ENCODE peak calls at places on chromosomes 6 and 20, in four cellular contexts. One of them, this sample, is unnamed. For H3K27me3 and H3K36me3, the result is how much of the 10 kb centered on the place peaks cover.

GRCh38 chr6:146444195-146444594 is 99.4 kb upstream of the RAB32 start:
- DNase-seq in H1: no peak
- DNase-seq in HepG2: no peak
- DNase-seq in stomach: no peak
- DNase-seq in this sample: no peak

GRCh38 chr6:48429021-48429420 is 318.0 kb upstream of the PTCHD4 start:
- DNase-seq in HepG2: no peak
- DNase-seq in stomach: no peak
- DNase-seq in H1: no peak
- DNase-seq in this sample: no peak

GRCh38 chr6:18985958-18986357 is 598.8 kb downstream of the RNF144B start:
- DNase-seq in stomach: no peak
- DNase-seq in HepG2: no peak
- DNase-seq in H1: no peak
- DNase-seq in this sample: no peak

GRCh38 chr6:169982461-169983386 is 231.3 kb downstream of the ERMARD start:
- DNase-seq in H1: no peak
- DNase-seq in HepG2: no peak
- DNase-seq in stomach: no peak
- DNase-seq in this sample: peak

GRCh38 chr6:79894939-79895338 is 52.4 kb downstream of the ELOVL4 start:
- DNase-seq in HepG2: no peak
- DNase-seq in H1: no peak
- DNase-seq in stomach: no peak
- DNase-seq in this sample: no peak

GRCh38 chr6:16873698-16874097 is 112.4 kb upstream of the ATXN1 start:
- DNase-seq in HepG2: no peak
- DNase-seq in stomach: no peak
- DNase-seq in H1: no peak
- DNase-seq in this sample: no peak

GRCh38 chr6:119351005-119351394 is 1.4 kb upstream of the MAN1A1 start:
- DNase-seq in H1: no peak
- DNase-seq in stomach: no peak
- DNase-seq in HepG2: no peak
- DNase-seq in this sample: no peak

GRCh38 chr20:48725589-48725991 is 102.2 kb downstream of the PREX1 start:
- DNase-seq in HepG2: no peak
- DNase-seq in stomach: no peak
- DNase-seq in H1: no peak
- DNase-seq in this sample: no peak

GRCh38 chr20:21436186-21436585 is 38.9 kb upstream of the NKX2-4 start:
- DNase-seq in stomach: no peak
- DNase-seq in H1: no peak
- DNase-seq in HepG2: peak
- DNase-seq in this sample: no peak

GRCh38 chr20:39412091-39412490 is 449.9 kb downstream of the DHX35 start:
- DNase-seq in stomach: no peak
- DNase-seq in H1: no peak
- DNase-seq in HepG2: no peak
- DNase-seq in this sample: no peak

GRCh38 chr20:58693226-58694006 is 816 bp downstream of the NPEPL1 start:
- DNase-seq in H1: no peak
- DNase-seq in stomach: peak
- DNase-seq in HepG2: no peak
- DNase-seq in this sample: no peak

GRCh38 chr20:43022568-43022967 is 167.1 kb downstream of the PTPRT start:
- DNase-seq in H1: no peak
- DNase-seq in HepG2: no peak
- DNase-seq in stomach: no peak
- DNase-seq in this sample: no peak

GRCh38 chr20:23235173-23236027 is 115.2 kb upstream of the NXT1 start:
- DNase-seq in HepG2: peak
- DNase-seq in stomach: peak
- DNase-seq in H1: peak
- DNase-seq in this sample: peak

GRCh38 chr6:5202941-5203340 is 57.8 kb downstream of the LYRM4 start:
- DNase-seq in HepG2: peak
- DNase-seq in stomach: no peak
- DNase-seq in H1: no peak
- DNase-seq in this sample: no peak

GRCh38 chr20:62892348-62893304 is 31.0 kb upstream of the TCFL5 start:
- DNase-seq in stomach: no peak
- DNase-seq in H1: no peak
- DNase-seq in HepG2: no peak
- DNase-seq in this sample: no peak

GRCh38 chr6:116570856-116571682 is at the start of gene RWDD1:
- DNase-seq in HepG2: peak
- DNase-seq in stomach: peak
- DNase-seq in H1: peak
- DNase-seq in this sample: peak

GRCh38 chr6:25788305-25788922 is 33.9 kb downstream of the SLC17A4 start:
- DNase-seq in HepG2: peak
- DNase-seq in stomach: peak
- DNase-seq in H1: peak
- DNase-seq in this sample: no peak

GRCh38 chr6:150622941-150623874 is 23.5 kb downstream of the PLEKHG1 start:
- DNase-seq in stomach: no peak
- DNase-seq in HepG2: no peak
- DNase-seq in H1: no peak
- DNase-seq in this sample: no peak

GRCh38 chr6:4732691-4733315 is 43.4 kb upstream of the CDYL start:
- DNase-seq in H1: peak
- DNase-seq in stomach: peak
- DNase-seq in HepG2: peak
- DNase-seq in this sample: peak

GRCh38 chr6:126060400-126060799 is 74.1 kb downstream of the TRMT11 start:
- DNase-seq in stomach: no peak
- DNase-seq in HepG2: peak
- DNase-seq in H1: no peak
- DNase-seq in this sample: no peak

GRCh38 chr6:160750276-160750689 is 48.2 kb downstream of the PLG start:
- DNase-seq in HepG2: peak
- DNase-seq in stomach: no peak
- DNase-seq in H1: peak
- DNase-seq in this sample: no peak

GRCh38 chr6:95145457-95145856 is 431.9 kb upstream of the MANEA start:
- DNase-seq in HepG2: no peak
- DNase-seq in H1: no peak
- DNase-seq in stomach: no peak
- DNase-seq in this sample: no peak

GRCh38 chr6:52505726-52506501 is 70.9 kb downstream of the TRAM2 start:
- DNase-seq in H1: no peak
- DNase-seq in stomach: no peak
- DNase-seq in HepG2: no peak
- DNase-seq in this sample: no peak

GRCh38 chr6:19795211-19795610 is 42.0 kb upstream of the ID4 start:
- DNase-seq in HepG2: no peak
- DNase-seq in H1: no peak
- DNase-seq in stomach: no peak
- DNase-seq in this sample: no peak

GRCh38 chr20:16918366-16918765 is 170.2 kb downstream of the OTOR start:
- DNase-seq in stomach: no peak
- DNase-seq in HepG2: no peak
- DNase-seq in H1: no peak
- DNase-seq in this sample: no peak

DNA sequence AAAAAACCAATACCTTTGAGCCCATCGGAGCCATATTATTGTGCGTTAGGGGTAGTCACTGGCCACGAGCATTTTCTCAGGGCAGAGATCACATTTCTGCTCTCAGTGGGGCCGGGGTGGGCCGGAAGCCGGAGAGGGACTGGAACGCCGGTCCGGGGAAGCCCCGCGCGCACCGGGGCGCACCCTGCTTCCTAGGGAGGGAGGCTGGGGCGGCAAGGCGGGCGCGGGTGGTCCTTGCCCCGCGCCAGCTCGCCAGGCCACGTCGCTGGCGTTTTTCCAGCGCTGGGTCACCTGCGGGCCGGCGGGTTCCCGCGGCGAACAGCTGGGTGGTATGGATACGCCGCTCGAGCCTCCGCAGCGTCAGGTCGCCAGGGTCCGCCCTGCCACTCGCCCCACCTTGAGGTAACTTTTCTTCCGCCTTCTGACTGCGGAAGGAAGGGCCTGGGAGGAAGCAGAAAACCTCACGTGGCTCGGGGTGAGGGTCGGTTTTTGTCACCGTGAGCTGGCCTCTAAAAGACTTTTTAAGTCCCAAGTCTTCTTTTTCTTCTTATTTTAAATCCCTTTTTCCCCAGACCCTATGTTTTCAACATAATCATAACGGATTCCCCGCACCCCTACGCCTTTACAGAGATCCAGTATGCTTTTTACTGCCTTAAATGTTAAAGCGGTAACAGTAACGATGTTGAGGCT is 2.7 kb upstream of the EEF1A1 start:
- DNase-seq in H1: no peak
- DNase-seq in stomach: peak
- DNase-seq in HepG2: peak
- DNase-seq in this sample: peak
- TF ChIP-seq POLR2A in H1: no peak
- TF ChIP-seq POLR2A in stomach: peak
- TF ChIP-seq POLR2A in HepG2: peak
- TF ChIP-seq POLR2A in this sample: no peak

GRCh38 chr20:5268449-5268848 is 48.3 kb downstream of the PROKR2 start:
- DNase-seq in HepG2: no peak
- DNase-seq in H1: no peak
- DNase-seq in stomach: no peak
- DNase-seq in this sample: no peak
- H3K27me3 ChIP-seq in HepG2: half or more
- H3K27me3 ChIP-seq in H1: under half
- H3K27me3 ChIP-seq in stomach: under half
- H3K27me3 ChIP-seq in this sample: under half

GRCh38 chr6:69847507-69847812 is 18.9 kb upstream of the COL19A1 start:
- DNase-seq in HepG2: no peak
- DNase-seq in H1: no peak
- DNase-seq in stomach: no peak
- DNase-seq in this sample: no peak
- H3K36me3 ChIP-seq in HepG2: under half
- H3K36me3 ChIP-seq in H1: under half
- H3K36me3 ChIP-seq in stomach: under half
- H3K36me3 ChIP-seq in this sample: under half

DNA sequence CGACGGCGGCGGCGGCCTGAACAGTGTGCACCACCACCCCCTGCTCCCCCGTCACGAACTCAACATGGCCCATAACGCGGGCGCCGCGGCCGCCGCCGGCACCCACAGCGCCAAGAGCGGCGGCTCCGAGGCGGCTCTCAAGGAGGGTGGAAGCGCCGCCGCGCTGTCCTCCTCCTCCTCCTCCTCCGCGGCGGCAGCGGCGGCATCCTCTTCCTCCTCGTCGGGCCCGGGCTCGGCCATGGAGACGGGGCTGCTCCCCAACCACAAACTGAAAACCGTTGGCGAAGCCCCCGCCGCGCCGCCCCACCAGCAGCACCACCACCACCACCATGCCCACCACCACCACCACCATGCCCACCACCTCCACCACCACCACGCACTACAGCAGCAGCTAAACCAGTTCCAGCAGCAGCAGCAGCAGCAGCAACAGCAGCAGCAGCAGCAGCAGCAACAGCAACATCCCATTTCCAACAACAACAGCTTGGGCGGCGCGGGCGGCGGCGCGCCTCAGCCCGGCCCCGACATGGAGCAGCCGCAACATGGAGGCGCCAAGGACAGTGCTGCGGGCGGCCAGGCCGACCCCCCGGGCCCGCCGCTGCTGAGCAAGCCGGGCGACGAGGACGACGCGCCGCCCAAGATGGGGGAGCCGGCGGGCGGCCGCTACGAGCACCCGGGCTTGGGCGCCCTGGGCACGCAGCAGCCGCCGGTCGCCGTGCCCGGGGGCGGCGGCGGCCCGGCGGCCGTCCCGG is 862 bp downstream of the ARID1B start:
- DNase-seq in stomach: peak
- DNase-seq in H1: no peak
- DNase-seq in HepG2: peak
- DNase-seq in this sample: peak
- TF ChIP-seq POLR2A in stomach: no peak
- TF ChIP-seq POLR2A in H1: peak
- TF ChIP-seq POLR2A in HepG2: peak
- TF ChIP-seq POLR2A in this sample: no peak

DNA sequence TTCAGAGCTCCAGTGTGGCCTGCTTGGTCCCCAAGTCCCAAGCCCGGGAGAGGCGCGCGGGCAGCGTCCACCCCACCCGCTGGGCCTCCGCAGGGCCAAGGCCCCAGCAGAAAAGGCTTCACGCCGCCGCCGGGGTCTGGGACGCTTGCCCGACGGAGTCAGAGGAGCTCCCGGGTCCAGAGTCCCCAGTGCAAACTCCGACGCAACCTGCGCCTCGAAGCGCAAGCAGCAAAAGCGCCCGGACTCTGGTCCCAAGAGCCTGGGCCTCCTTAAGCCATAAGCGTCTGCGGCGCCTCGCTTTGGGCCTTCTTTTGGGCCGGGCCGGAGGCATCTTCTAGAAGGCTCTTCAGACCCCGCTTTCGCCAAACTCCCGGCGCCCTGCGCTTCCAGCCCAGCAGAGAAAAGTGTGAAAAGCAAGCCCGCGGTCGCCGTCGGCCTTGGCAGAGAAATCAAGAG is 1.4 kb downstream of the TBX18 start:
- DNase-seq in H1: no peak
- DNase-seq in HepG2: no peak
- DNase-seq in stomach: no peak
- DNase-seq in this sample: no peak
- H3K27me3 ChIP-seq in H1: half or more
- H3K27me3 ChIP-seq in HepG2: under half
- H3K27me3 ChIP-seq in stomach: half or more
- H3K27me3 ChIP-seq in this sample: half or more

DNA sequence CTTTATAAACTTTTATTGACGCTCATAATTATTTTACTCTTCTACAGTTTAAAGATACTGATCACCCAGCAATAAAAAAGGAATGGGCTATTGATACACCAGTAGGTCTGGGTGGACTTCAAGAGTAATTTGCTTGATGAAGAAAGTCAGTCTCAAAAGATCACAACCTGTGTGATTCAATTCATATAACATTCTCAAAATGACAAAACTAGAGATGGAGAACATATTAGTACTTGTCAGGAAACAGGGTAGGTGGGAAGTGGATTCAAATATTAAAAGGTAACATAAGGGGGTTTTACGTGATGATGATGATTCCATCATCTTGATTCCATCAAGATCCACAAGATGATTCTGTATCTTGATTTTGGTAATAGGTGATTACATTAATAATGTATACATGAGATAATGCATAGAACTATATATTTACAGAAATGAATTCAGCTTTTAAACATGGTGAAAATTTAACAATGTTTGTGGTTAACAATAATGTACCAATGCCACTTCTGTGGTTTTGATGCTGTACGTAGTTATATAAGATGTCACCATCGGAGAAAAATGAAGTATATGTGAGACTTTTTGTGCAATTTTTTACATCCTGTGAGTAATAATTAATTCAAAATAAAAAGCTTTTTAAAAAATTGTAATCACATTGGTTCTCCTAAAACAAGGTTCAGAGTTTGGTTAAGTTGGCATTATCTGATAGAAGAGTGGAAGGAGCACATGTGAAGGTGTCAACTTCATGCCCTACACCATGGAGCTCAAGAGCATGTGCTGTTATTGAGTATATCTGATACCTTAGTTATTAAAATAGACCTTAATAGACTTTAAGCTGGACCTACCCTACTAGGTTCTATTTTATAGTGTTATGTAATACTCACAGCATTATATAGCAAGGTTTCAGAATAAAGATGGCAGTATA is 66.3 kb upstream of the DYNLRB1 start:
- DNase-seq in stomach: no peak
- DNase-seq in HepG2: no peak
- DNase-seq in H1: no peak
- DNase-seq in this sample: no peak
- H3K36me3 ChIP-seq in stomach: half or more
- H3K36me3 ChIP-seq in HepG2: under half
- H3K36me3 ChIP-seq in H1: under half
- H3K36me3 ChIP-seq in this sample: under half